ENCODE peak calls at places on chromosomes 11 and 22, in ten cellular contexts. O is left ventricle myocardium inferior; P is bronchial epithelial cell; K is uterus; G is mammary epithelial cell; F is fibroblast of lung; C is sigmoid colon; H is mesenchymal stem cell; B is CD8-positive, alpha-beta T cell; U is MM.1S. A is an unnamed sample. For H3K27me3, the result is how much of the 10 kb centered on the place peaks cover.

GRCh38 chr11:73939096-73939495 is 11.7 kb upstream of the DNAJB13 start:
- DNase-seq in O (no peak), P (peak), K (no peak), G (peak), F (peak), C (no peak), H (no peak), B (no peak), U (no peak), A (no peak)

GRCh38 chr11:72007587-72007986 is 8.9 kb downstream of the IL18BP start:
- DNase-seq in O (no peak), P (no peak), K (no peak), G (no peak), F (no peak), C (no peak), H (no peak), B (no peak), U (no peak), A (no peak)

GRCh38 chr11:122246885-122247284 is 130.9 kb upstream of the BLID start:
- DNase-seq in O (no peak), P (no peak), K (no peak), G (no peak), F (peak), C (no peak), H (no peak), B (no peak), U (no peak), A (no peak)

GRCh38 chr11:128731041-128731663 is 37.3 kb downstream of the FLI1 start:
- DNase-seq in O (no peak), P (no peak), K (no peak), G (no peak), F (no peak), C (no peak), H (no peak), B (peak), U (peak), A (no peak)

GRCh38 chr22:41929158-41929896 is 2.7 kb upstream of the TNFRSF13C start:
- DNase-seq in O (no peak), P (no peak), K (no peak), G (no peak), F (no peak), C (no peak), H (no peak), B (no peak), U (no peak), A (peak)

GRCh38 chr22:35437038-35437437 is 37.1 kb downstream of the MCM5 start:
- DNase-seq in O (no peak), P (no peak), K (no peak), G (no peak), F (no peak), C (no peak), H (no peak), B (no peak), U (no peak), A (peak)

GRCh38 chr11:125317416-125317815 is 152.9 kb downstream of the PKNOX2 start:
- DNase-seq in O (no peak), P (no peak), K (no peak), G (no peak), F (no peak), C (no peak), H (no peak), B (no peak), U (no peak), A (no peak)

GRCh38 chr11:134763030-134763388 is 351.0 kb upstream of the B3GAT1 start:
- DNase-seq in O (no peak), P (no peak), K (no peak), G (no peak), F (no peak), C (no peak), H (no peak), B (no peak), U (no peak), A (peak)

GRCh38 chr11:68974421-68975194 is 6.2 kb downstream of the MRGPRD start:
- DNase-seq in O (no peak), P (peak), K (no peak), G (no peak), F (peak), C (peak), H (peak), B (no peak), U (peak), A (peak)

GRCh38 chr22:24819941-24820461 is 14.0 kb downstream of the SGSM1 start:
- DNase-seq in O (peak), P (no peak), K (no peak), G (no peak), F (no peak), C (peak), H (no peak), B (no peak), U (no peak), A (no peak)

GRCh38 chr22:34943830-34944229 is 122.1 kb upstream of the ISX start:
- DNase-seq in O (no peak), P (no peak), K (no peak), G (no peak), F (no peak), C (no peak), H (no peak), B (no peak), U (no peak), A (no peak)

GRCh38 chr22:49453816-49454215 is 373.9 kb downstream of the BRD1 start:
- DNase-seq in O (no peak), P (no peak), K (no peak), G (no peak), F (no peak), C (no peak), H (no peak), B (no peak), U (no peak), A (peak)

GRCh38 chr11:73454987-73455386 is 78.8 kb downstream of the RELT start:
- DNase-seq in O (no peak), P (no peak), K (no peak), G (no peak), F (no peak), C (no peak), H (no peak), B (no peak), U (no peak), A (no peak)

GRCh38 chr22:49667236-49667635 is 160.4 kb downstream of the BRD1 start:
- DNase-seq in O (peak), P (no peak), K (no peak), G (no peak), F (no peak), C (peak), H (no peak), B (no peak), U (no peak), A (peak)

GRCh38 chr11:10751581-10751940 is 515 bp downstream of the CTR9 start:
- DNase-seq in O (no peak), P (peak), K (no peak), G (peak), F (no peak), C (no peak), H (no peak), B (no peak), U (no peak), A (no peak)

GRCh38 chr11:65915101-65915820 is 3.6 kb downstream of the C11orf68 start:
- DNase-seq in O (no peak), P (no peak), K (no peak), G (no peak), F (no peak), C (no peak), H (peak), B (no peak), U (no peak), A (peak)

GRCh38 chr11:111500481-111500880 is 11.7 kb downstream of the BTG4 start:
- DNase-seq in O (no peak), P (peak), K (no peak), G (peak), F (no peak), C (no peak), H (no peak), B (no peak), U (no peak), A (no peak)

GRCh38 chr11:68753300-68753699 is 2.0 kb upstream of the TESMIN start:
- DNase-seq in O (no peak), P (no peak), K (no peak), G (no peak), F (no peak), C (no peak), H (no peak), B (no peak), U (no peak), A (no peak)

GRCh38 chr22:30705710-30706651 is 11.3 kb downstream of the OSBP2 start:
- DNase-seq in O (no peak), P (peak), K (no peak), G (no peak), F (peak), C (no peak), H (no peak), B (no peak), U (peak), A (peak)

GRCh38 chr11:73164803-73165542 is 22.9 kb upstream of the FCHSD2 start:
- DNase-seq in O (no peak), P (no peak), K (no peak), G (no peak), F (no peak), C (peak), H (no peak), B (no peak), U (no peak), A (no peak)

GRCh38 chr22:40400173-40400572 is 29.8 kb downstream of the SGSM3 start:
- DNase-seq in O (no peak), P (no peak), K (no peak), G (no peak), F (no peak), C (no peak), H (no peak), B (peak), U (no peak), A (no peak)

GRCh38 chr11:46332568-46333128 is 14.6 kb upstream of the DGKZ start:
- DNase-seq in O (no peak), P (no peak), K (no peak), G (no peak), F (no peak), C (no peak), H (no peak), B (peak), U (no peak), A (peak)

GRCh38 chr11:32088117-32088941 is 2.5 kb upstream of the RCN1 start:
- DNase-seq in O (peak), P (peak), K (peak), G (peak), F (peak), C (no peak), H (peak), B (no peak), U (peak), A (no peak)

GRCh38 chr22:20128902-20129746 is 2.5 kb upstream of the ZDHHC8 start:
- DNase-seq in O (no peak), P (peak), K (no peak), G (no peak), F (no peak), C (no peak), H (peak), B (peak), U (peak), A (peak)

DNA sequence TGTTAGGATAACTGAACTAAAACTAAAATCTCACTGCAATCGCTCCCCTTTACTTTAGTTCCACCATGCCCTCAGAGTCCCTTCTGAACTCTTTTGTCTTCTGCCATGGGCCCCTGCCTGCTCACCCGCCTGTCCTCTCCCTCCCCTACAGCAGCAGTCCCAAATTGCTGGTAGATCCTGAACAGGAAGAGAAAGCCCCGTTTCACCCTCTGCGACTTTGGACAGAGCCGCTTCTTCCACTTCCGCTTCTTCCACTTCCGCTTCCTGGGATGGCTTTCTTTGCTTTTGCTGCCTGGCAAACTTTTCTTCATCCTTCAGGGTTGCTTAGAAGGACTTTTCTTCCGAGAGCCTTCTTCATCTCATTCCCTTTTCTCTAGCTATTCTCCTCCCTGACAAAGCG is 35.7 kb upstream of the TLCD5 start:
- DNase-seq in O (no peak), P (no peak), K (no peak), G (no peak), F (no peak), C (no peak), H (no peak), B (no peak), U (no peak), A (no peak)
- H3K27me3 ChIP-seq in O (under half), P (under half), K (under half), G (under half), F (under half), C (under half), H (half or more), B (under half), U (under half), A (under half)

DNA sequence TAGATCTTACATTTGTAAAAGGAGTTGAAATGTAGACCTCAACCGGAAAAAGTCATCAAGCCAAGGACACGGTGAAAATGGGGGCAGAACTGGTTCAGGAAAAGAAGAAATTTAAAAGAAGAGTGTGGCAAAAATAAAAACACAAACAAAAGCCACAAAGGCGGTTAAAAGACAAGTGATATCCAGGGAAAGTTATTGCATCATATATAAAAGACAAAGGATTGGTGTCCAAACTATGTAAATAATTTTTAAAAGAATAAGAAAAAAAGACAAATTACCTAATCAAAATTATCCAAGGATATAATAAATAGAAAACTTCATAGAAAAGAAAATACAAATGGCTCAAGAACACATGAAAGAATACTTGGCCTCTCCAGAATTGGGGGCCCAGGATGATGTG is 45.1 kb upstream of the OPCML start:
- DNase-seq in O (no peak), P (no peak), K (no peak), G (no peak), F (no peak), C (no peak), H (no peak), B (no peak), U (no peak), A (no peak)
- H3K27me3 ChIP-seq in O (under half), P (under half), K (under half), G (under half), F (under half), C (under half), H (under half), B (under half), U (under half), A (under half)

GRCh38 chr11:58928082-58928574 is 11.2 kb upstream of the GLYATL1 start:
- DNase-seq in O (no peak), P (peak), K (no peak), G (no peak), F (peak), C (no peak), H (peak), B (no peak), U (no peak), A (peak)

GRCh38 chr11:58926251-58926650 is 13.0 kb upstream of the GLYATL1 start:
- DNase-seq in O (no peak), P (no peak), K (no peak), G (no peak), F (peak), C (no peak), H (peak), B (no peak), U (no peak), A (no peak)

GRCh38 chr11:58926695-58927094 is 12.6 kb upstream of the GLYATL1 start:
- DNase-seq in O (no peak), P (peak), K (no peak), G (peak), F (peak), C (no peak), H (peak), B (no peak), U (no peak), A (no peak)

GRCh38 chr11:58927393-58928081 is 11.8 kb upstream of the GLYATL1 start:
- DNase-seq in O (no peak), P (no peak), K (no peak), G (no peak), F (peak), C (no peak), H (peak), B (peak), U (no peak), A (peak)

GRCh38 chr11:58928691-58929090 is 10.6 kb upstream of the GLYATL1 start:
- DNase-seq in O (no peak), P (no peak), K (no peak), G (no peak), F (no peak), C (no peak), H (no peak), B (no peak), U (no peak), A (no peak)
- H3K27me3 ChIP-seq in O (half or more), P (under half), K (under half), G (under half), F (under half), C (under half), H (under half), B (under half), U (under half), A (under half)

DNA sequence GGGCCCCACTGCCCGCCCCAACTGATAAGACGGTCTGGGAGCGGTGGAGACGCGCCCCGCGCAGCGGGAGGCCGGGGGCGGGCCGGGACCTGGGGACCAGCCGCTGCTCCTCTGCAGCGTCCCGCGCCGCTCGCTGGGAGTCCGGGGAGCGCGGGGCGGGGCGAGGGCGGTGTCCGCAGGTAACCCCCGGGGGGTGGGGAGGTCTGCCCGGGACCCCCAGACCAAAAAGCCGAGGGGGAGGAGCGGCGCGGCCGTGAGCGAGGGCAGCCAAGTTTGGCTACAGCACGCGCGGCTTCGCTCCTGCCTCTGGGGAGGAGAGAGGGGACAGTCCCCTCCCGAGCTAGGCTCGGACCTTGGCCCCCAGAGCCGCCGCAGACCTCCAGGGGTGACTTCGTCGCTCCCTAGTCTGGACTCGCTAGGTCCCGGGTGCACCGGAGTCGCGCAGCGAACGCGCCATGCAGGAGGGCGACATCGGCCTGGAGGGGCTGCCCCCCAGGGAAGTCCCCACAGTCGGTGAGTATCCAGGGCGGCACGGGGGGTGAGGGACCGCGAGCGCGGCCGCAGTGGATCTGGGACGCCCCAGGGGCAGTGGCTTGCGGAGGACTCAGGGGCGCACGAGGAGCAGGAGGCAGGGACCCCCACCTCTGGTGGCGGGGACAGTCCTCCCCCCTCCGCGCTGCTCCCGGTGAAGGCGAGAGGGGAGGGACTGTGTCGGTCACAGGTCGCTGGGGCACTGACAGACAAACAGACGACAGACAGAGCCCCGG is 92.3 kb upstream of the ANO1 start:
- DNase-seq in O (no peak), P (no peak), K (no peak), G (no peak), F (no peak), C (no peak), H (no peak), B (no peak), U (no peak), A (peak)
- H3K27me3 ChIP-seq in O (half or more), P (under half), K (under half), G (under half), F (under half), C (half or more), H (half or more), B (under half), U (half or more), A (half or more)